ENCODE peak calls at places on chromosome 3, in nine cellular contexts. X, G, H, E, A, D, M, O and Q are unnamed samples.

GRCh38 chr3:2099779-2100191 is 1.1 kb downstream of the CNTN4 start:
- DNase-seq in X (no peak), G (no peak), H (no peak), E (no peak), A (no peak), D (peak), M (no peak), O (no peak), Q (no peak)

GRCh38 chr3:87696276-87697013 is 362.4 kb downstream of the CGGBP1 start:
- DNase-seq in X (no peak), G (no peak), H (no peak), E (no peak), A (no peak), D (no peak), M (no peak), O (no peak), Q (no peak)

GRCh38 chr3:29067014-29067413 is 213.9 kb upstream of the RBMS3 start:
- DNase-seq in X (no peak), G (no peak), H (no peak), E (no peak), A (no peak), D (no peak), M (no peak), O (no peak), Q (no peak)

GRCh38 chr3:43178891-43179366 is 73.0 kb upstream of the POMGNT2 start:
- DNase-seq in X (no peak), G (no peak), H (no peak), E (no peak), A (no peak), D (no peak), M (no peak), O (peak), Q (no peak)

GRCh38 chr3:188712257-188712924 is 459.4 kb upstream of the TPRG1 start:
- DNase-seq in X (no peak), G (no peak), H (no peak), E (no peak), A (no peak), D (no peak), M (no peak), O (peak), Q (no peak)

GRCh38 chr3:42090973-42091731 is at the start of gene TRAK1:
- DNase-seq in X (no peak), G (peak), H (peak), E (no peak), A (no peak), D (no peak), M (no peak), O (no peak), Q (no peak)

GRCh38 chr3:63508305-63508704 is 144.2 kb upstream of the SNTN start:
- DNase-seq in X (no peak), G (no peak), H (no peak), E (no peak), A (no peak), D (no peak), M (no peak), O (no peak), Q (no peak)

GRCh38 chr3:179493260-179493659 is 42.0 kb upstream of the GNB4 start:
- DNase-seq in X (no peak), G (no peak), H (no peak), E (no peak), A (no peak), D (no peak), M (no peak), O (no peak), Q (no peak)

GRCh38 chr3:45760878-45761711 is 35.2 kb downstream of the SLC6A20 start:
- DNase-seq in X (peak), G (peak), H (peak), E (no peak), A (no peak), D (peak), M (peak), O (peak), Q (peak)

GRCh38 chr3:130897316-130897715 is 3.4 kb downstream of the ATP2C1 start:
- DNase-seq in X (no peak), G (no peak), H (no peak), E (no peak), A (no peak), D (peak), M (no peak), O (no peak), Q (no peak)

GRCh38 chr3:17795733-17796132 is 53.3 kb upstream of the TBC1D5 start:
- DNase-seq in X (no peak), G (no peak), H (no peak), E (no peak), A (no peak), D (no peak), M (no peak), O (no peak), Q (no peak)

GRCh38 chr3:160451602-160452001 is 2.0 kb upstream of the TRIM59 start:
- DNase-seq in X (no peak), G (no peak), H (no peak), E (no peak), A (no peak), D (no peak), M (no peak), O (no peak), Q (no peak)

GRCh38 chr3:61483997-61484396 is 77.4 kb upstream of the PTPRG start:
- DNase-seq in X (no peak), G (no peak), H (no peak), E (no peak), A (no peak), D (no peak), M (no peak), O (no peak), Q (no peak)

GRCh38 chr3:149363053-149363452 is 14.4 kb downstream of the TM4SF1 start:
- DNase-seq in X (no peak), G (no peak), H (no peak), E (no peak), A (no peak), D (no peak), M (no peak), O (no peak), Q (no peak)

GRCh38 chr3:45950686-45951600 is 7.7 kb downstream of the CXCR6 start:
- DNase-seq in X (no peak), G (no peak), H (no peak), E (peak), A (no peak), D (no peak), M (no peak), O (no peak), Q (peak)

GRCh38 chr3:106093616-106094015 is 224.8 kb upstream of the CBLB start:
- DNase-seq in X (no peak), G (no peak), H (no peak), E (no peak), A (no peak), D (no peak), M (no peak), O (no peak), Q (no peak)

GRCh38 chr3:192545346-192545745 is 182.0 kb downstream of the FGF12 start:
- DNase-seq in X (no peak), G (no peak), H (no peak), E (no peak), A (no peak), D (no peak), M (no peak), O (no peak), Q (no peak)

GRCh38 chr3:112627419-112627818 is 13.5 kb downstream of the CCDC80 start:
- DNase-seq in X (no peak), G (peak), H (peak), E (no peak), A (no peak), D (no peak), M (no peak), O (no peak), Q (no peak)

GRCh38 chr3:171186383-171186782 is 159.9 kb upstream of the SLC2A2 start:
- DNase-seq in X (no peak), G (no peak), H (no peak), E (no peak), A (no peak), D (peak), M (no peak), O (no peak), Q (no peak)

GRCh38 chr3:51393564-51393963 is 2.5 kb downstream of the RBM15B start:
- DNase-seq in X (no peak), G (no peak), H (no peak), E (peak), A (no peak), D (no peak), M (no peak), O (no peak), Q (no peak)

GRCh38 chr3:134106580-134106979 is 76.9 kb upstream of the SLCO2A1 start:
- DNase-seq in X (no peak), G (no peak), H (no peak), E (no peak), A (no peak), D (no peak), M (no peak), O (no peak), Q (no peak)

GRCh38 chr3:150960708-150961684 is 11.5 kb downstream of the CLRN1 start:
- DNase-seq in X (no peak), G (no peak), H (no peak), E (no peak), A (no peak), D (no peak), M (no peak), O (no peak), Q (no peak)

GRCh38 chr3:48826451-48826850 is 21.2 kb downstream of the PRKAR2A start:
- DNase-seq in X (no peak), G (no peak), H (no peak), E (no peak), A (no peak), D (no peak), M (no peak), O (peak), Q (no peak)